ENCODE peak calls at places on chromosomes 3 and 15, in four cellular contexts. One of them, this sample, is unnamed. For H3K4me1, the result is how much of the 10 kb centered on the place peaks cover.

GRCh38 chr15:48191574-48192225 is at the start of gene CTXN2:
- DNase-seq in CD8-positive, alpha-beta memory T cell: no peak
- DNase-seq in hepatocyte: peak
- DNase-seq in neural progenitor cell: peak
- DNase-seq in this sample: no peak

GRCh38 chr3:112116777-112117186 is 16.3 kb downstream of the GCSAM start:
- DNase-seq in CD8-positive, alpha-beta memory T cell: no peak
- DNase-seq in neural progenitor cell: peak
- DNase-seq in hepatocyte: no peak
- DNase-seq in this sample: no peak

GRCh38 chr3:28699283-28699682 is 350.7 kb upstream of the AZI2 start:
- DNase-seq in neural progenitor cell: no peak
- DNase-seq in hepatocyte: peak
- DNase-seq in CD8-positive, alpha-beta memory T cell: no peak
- DNase-seq in this sample: no peak

GRCh38 chr3:71579934-71580318 is 3.6 kb downstream of the FOXP1 start:
- DNase-seq in CD8-positive, alpha-beta memory T cell: no peak
- DNase-seq in neural progenitor cell: peak
- DNase-seq in hepatocyte: peak
- DNase-seq in this sample: no peak

GRCh38 chr15:82371649-82372048 is 22.4 kb upstream of the GOLGA6L10 start:
- DNase-seq in hepatocyte: no peak
- DNase-seq in neural progenitor cell: no peak
- DNase-seq in CD8-positive, alpha-beta memory T cell: no peak
- DNase-seq in this sample: no peak

GRCh38 chr3:12345584-12346494 is 57.0 kb downstream of the PPARG start:
- DNase-seq in CD8-positive, alpha-beta memory T cell: no peak
- DNase-seq in hepatocyte: no peak
- DNase-seq in neural progenitor cell: no peak
- DNase-seq in this sample: no peak

GRCh38 chr3:61848885-61849284 is 287.5 kb downstream of the PTPRG start:
- DNase-seq in neural progenitor cell: no peak
- DNase-seq in CD8-positive, alpha-beta memory T cell: no peak
- DNase-seq in hepatocyte: no peak
- DNase-seq in this sample: no peak

GRCh38 chr3:73364517-73364916 is 260.2 kb downstream of the PDZRN3 start:
- DNase-seq in neural progenitor cell: no peak
- DNase-seq in hepatocyte: no peak
- DNase-seq in CD8-positive, alpha-beta memory T cell: no peak
- DNase-seq in this sample: no peak

GRCh38 chr3:58824285-58824684 is 157.7 kb upstream of the FAM3D start:
- DNase-seq in neural progenitor cell: peak
- DNase-seq in CD8-positive, alpha-beta memory T cell: no peak
- DNase-seq in hepatocyte: peak
- DNase-seq in this sample: no peak

GRCh38 chr15:100209204-100209603 is 132.6 kb downstream of the ADAMTS17 start:
- DNase-seq in CD8-positive, alpha-beta memory T cell: no peak
- DNase-seq in hepatocyte: no peak
- DNase-seq in neural progenitor cell: no peak
- DNase-seq in this sample: no peak

GRCh38 chr3:137998121-137998520 is 11.8 kb upstream of the CLDN18 start:
- DNase-seq in hepatocyte: no peak
- DNase-seq in CD8-positive, alpha-beta memory T cell: no peak
- DNase-seq in neural progenitor cell: no peak
- DNase-seq in this sample: no peak

GRCh38 chr3:2446146-2446545 is 347.5 kb downstream of the CNTN4 start:
- DNase-seq in hepatocyte: no peak
- DNase-seq in CD8-positive, alpha-beta memory T cell: no peak
- DNase-seq in neural progenitor cell: no peak
- DNase-seq in this sample: no peak

GRCh38 chr15:94033014-94033682 is 198.2 kb upstream of the MCTP2 start:
- DNase-seq in neural progenitor cell: no peak
- DNase-seq in CD8-positive, alpha-beta memory T cell: no peak
- DNase-seq in hepatocyte: no peak
- DNase-seq in this sample: no peak

GRCh38 chr3:52444860-52445793 is at the start of gene SEMA3G:
- DNase-seq in CD8-positive, alpha-beta memory T cell: peak
- DNase-seq in hepatocyte: peak
- DNase-seq in neural progenitor cell: peak
- DNase-seq in this sample: peak

GRCh38 chr3:195001261-195001660 is 269.7 kb downstream of the XXYLT1 start:
- DNase-seq in neural progenitor cell: no peak
- DNase-seq in hepatocyte: no peak
- DNase-seq in CD8-positive, alpha-beta memory T cell: no peak
- DNase-seq in this sample: no peak

GRCh38 chr3:121155023-121155422 is 247.0 kb downstream of the STXBP5L start:
- DNase-seq in CD8-positive, alpha-beta memory T cell: no peak
- DNase-seq in neural progenitor cell: no peak
- DNase-seq in hepatocyte: no peak
- DNase-seq in this sample: no peak

GRCh38 chr15:88218557-88219214 is 37.9 kb downstream of the NTRK3 start:
- DNase-seq in CD8-positive, alpha-beta memory T cell: no peak
- DNase-seq in hepatocyte: no peak
- DNase-seq in neural progenitor cell: no peak
- DNase-seq in this sample: no peak

GRCh38 chr3:111538687-111539086 is 3.3 kb upstream of the CD96 start:
- DNase-seq in CD8-positive, alpha-beta memory T cell: peak
- DNase-seq in neural progenitor cell: no peak
- DNase-seq in hepatocyte: no peak
- DNase-seq in this sample: no peak

GRCh38 chr15:28265334-28266019 is 56.5 kb downstream of the HERC2 start:
- DNase-seq in hepatocyte: no peak
- DNase-seq in CD8-positive, alpha-beta memory T cell: no peak
- DNase-seq in neural progenitor cell: no peak
- DNase-seq in this sample: no peak

GRCh38 chr3:37660782-37661181 is 200.9 kb upstream of the CTDSPL start:
- DNase-seq in hepatocyte: no peak
- DNase-seq in CD8-positive, alpha-beta memory T cell: no peak
- DNase-seq in neural progenitor cell: no peak
- DNase-seq in this sample: no peak

GRCh38 chr3:195696632-195697278 is 24.0 kb upstream of the MUC20 start:
- DNase-seq in CD8-positive, alpha-beta memory T cell: no peak
- DNase-seq in hepatocyte: no peak
- DNase-seq in neural progenitor cell: peak
- DNase-seq in this sample: no peak

GRCh38 chr3:45413172-45413765 is 24.9 kb downstream of the LARS2 start:
- DNase-seq in neural progenitor cell: no peak
- DNase-seq in CD8-positive, alpha-beta memory T cell: no peak
- DNase-seq in hepatocyte: no peak
- DNase-seq in this sample: no peak

DNA sequence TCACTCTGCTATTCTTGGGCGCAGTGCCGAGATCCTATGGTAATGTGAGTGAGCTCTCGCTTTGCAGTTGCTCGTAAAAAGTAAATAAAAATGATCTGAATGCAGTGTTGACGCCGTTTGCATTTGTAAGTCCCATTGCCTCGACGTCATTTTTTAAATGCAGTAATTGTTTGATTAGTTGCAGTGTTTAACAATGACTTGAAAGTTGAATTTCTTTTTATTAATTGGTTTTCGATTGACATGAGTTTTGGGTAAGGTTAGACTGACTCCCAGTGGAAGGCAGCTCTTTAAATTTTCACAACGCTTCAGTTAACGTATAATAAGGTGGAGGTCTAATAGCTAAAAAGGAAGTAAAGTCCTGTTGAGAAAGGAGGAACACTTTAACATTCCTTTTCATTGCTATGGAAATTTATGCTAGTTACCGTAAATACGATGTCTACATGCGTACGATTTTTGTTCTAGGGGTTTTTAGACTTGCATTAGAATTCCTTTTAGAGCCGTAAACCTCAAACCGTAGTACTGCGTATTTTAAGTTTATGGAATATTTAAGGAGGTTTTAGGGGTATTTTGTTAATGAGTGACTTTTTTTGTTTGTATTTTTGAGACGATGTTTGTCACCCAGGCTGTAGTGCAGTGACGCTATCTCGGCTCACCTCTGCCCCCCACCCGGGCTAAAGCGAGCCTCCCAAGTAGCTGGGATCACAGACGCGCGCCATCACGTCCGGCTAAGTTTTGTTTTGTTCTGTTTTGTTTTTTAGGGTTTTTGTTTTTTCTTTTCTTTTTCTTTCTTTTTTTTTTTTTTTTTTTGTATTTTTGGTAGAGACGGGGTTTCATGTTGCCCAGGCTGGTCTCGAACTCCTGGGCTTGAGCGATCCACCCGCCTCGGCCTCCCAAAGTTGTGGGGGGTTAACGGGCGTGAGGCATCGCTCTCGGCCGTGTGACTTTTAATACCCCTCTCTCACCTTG is 1.4 kb downstream of the MORF4L1 start:
- DNase-seq in neural progenitor cell: peak
- DNase-seq in hepatocyte: peak
- DNase-seq in CD8-positive, alpha-beta memory T cell: peak
- DNase-seq in this sample: no peak
- H3K4me1 ChIP-seq in neural progenitor cell: under half
- H3K4me1 ChIP-seq in hepatocyte: under half
- H3K4me1 ChIP-seq in CD8-positive, alpha-beta memory T cell: half or more
- H3K4me1 ChIP-seq in this sample: under half

GRCh38 chr3:35597490-35597889 is 41.8 kb upstream of the ARPP21 start:
- DNase-seq in CD8-positive, alpha-beta memory T cell: no peak
- DNase-seq in neural progenitor cell: no peak
- DNase-seq in hepatocyte: peak
- DNase-seq in this sample: no peak

GRCh38 chr3:35596611-35597010 is 42.7 kb upstream of the ARPP21 start:
- DNase-seq in hepatocyte: no peak
- DNase-seq in neural progenitor cell: peak
- DNase-seq in CD8-positive, alpha-beta memory T cell: no peak
- DNase-seq in this sample: no peak

GRCh38 chr3:35598804-35599203 is 40.5 kb upstream of the ARPP21 start:
- DNase-seq in CD8-positive, alpha-beta memory T cell: no peak
- DNase-seq in hepatocyte: no peak
- DNase-seq in neural progenitor cell: no peak
- DNase-seq in this sample: no peak

DNA sequence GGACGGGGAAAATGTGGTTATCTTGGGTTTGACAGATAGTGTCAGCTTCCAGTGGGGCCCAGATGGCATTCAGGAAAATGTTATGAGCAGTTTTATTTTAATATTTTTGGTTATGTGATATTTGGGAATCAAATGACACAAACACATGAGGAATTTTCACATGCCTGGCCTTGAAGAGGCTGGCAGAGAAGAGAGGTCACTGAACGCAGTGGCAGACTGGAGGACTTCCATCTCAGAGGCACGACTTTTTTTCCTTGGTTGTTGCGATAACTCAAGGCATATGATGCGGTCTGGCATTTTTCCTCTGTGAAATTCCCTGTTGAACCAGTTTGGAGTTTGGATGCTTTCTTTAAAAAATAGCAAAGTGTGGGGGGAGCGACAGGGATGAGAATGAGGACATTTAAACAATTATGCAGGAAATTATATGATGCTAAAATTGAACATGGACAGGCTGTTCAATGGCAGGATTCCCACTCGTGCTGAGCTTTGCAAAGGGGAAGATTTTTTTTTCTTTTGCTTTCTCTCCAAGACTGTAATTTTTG is 36.9 kb upstream of the ARPP21 start:
- DNase-seq in CD8-positive, alpha-beta memory T cell: no peak
- DNase-seq in neural progenitor cell: no peak
- DNase-seq in hepatocyte: no peak
- DNase-seq in this sample: no peak
- H3K4me1 ChIP-seq in CD8-positive, alpha-beta memory T cell: under half
- H3K4me1 ChIP-seq in neural progenitor cell: under half
- H3K4me1 ChIP-seq in hepatocyte: under half
- H3K4me1 ChIP-seq in this sample: under half

GRCh38 chr15:78872155-78872971 is at the start of gene MORF4L1:
- DNase-seq in hepatocyte: peak
- DNase-seq in neural progenitor cell: peak
- DNase-seq in CD8-positive, alpha-beta memory T cell: peak
- DNase-seq in this sample: peak

GRCh38 chr15:78866824-78867223 is 5.9 kb upstream of the MORF4L1 start:
- DNase-seq in neural progenitor cell: no peak
- DNase-seq in hepatocyte: no peak
- DNase-seq in CD8-positive, alpha-beta memory T cell: no peak
- DNase-seq in this sample: no peak

GRCh38 chr15:78872972-78873795 is 494 bp downstream of the MORF4L1 start:
- DNase-seq in neural progenitor cell: peak
- DNase-seq in hepatocyte: peak
- DNase-seq in CD8-positive, alpha-beta memory T cell: peak
- DNase-seq in this sample: peak

GRCh38 chr15:78868366-78868765 is 4.3 kb upstream of the MORF4L1 start:
- DNase-seq in CD8-positive, alpha-beta memory T cell: no peak
- DNase-seq in neural progenitor cell: no peak
- DNase-seq in hepatocyte: no peak
- DNase-seq in this sample: no peak
- H3K4me1 ChIP-seq in CD8-positive, alpha-beta memory T cell: under half
- H3K4me1 ChIP-seq in neural progenitor cell: under half
- H3K4me1 ChIP-seq in hepatocyte: under half
- H3K4me1 ChIP-seq in this sample: under half

GRCh38 chr3:134314588-134315285 is 59.5 kb downstream of the AMOTL2 start:
- DNase-seq in hepatocyte: no peak
- DNase-seq in neural progenitor cell: no peak
- DNase-seq in CD8-positive, alpha-beta memory T cell: no peak
- DNase-seq in this sample: no peak
- H3K4me1 ChIP-seq in hepatocyte: under half
- H3K4me1 ChIP-seq in neural progenitor cell: under half
- H3K4me1 ChIP-seq in CD8-positive, alpha-beta memory T cell: under half
- H3K4me1 ChIP-seq in this sample: under half

DNA sequence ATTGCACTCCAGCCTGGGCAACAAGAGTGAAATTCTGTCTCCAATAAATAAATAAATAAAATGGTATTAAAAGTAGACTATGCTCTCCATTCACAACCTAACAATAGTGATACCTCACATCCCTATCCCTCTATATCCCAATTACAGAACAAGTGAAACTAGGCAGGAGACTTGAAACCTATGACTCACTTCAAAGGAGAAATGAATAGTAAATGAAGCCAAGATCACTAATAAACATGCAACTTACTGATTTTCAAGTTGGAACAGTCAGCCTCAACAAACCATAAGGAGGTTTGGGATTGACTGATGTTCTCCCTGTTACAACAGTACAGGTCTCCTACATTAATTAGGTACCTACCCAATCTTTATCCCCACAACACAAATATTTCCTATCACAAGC is 103.4 kb downstream of the GSK3B start:
- DNase-seq in CD8-positive, alpha-beta memory T cell: no peak
- DNase-seq in hepatocyte: no peak
- DNase-seq in neural progenitor cell: no peak
- DNase-seq in this sample: no peak
- H3K4me1 ChIP-seq in CD8-positive, alpha-beta memory T cell: under half
- H3K4me1 ChIP-seq in hepatocyte: under half
- H3K4me1 ChIP-seq in neural progenitor cell: under half
- H3K4me1 ChIP-seq in this sample: under half

This sample was measured in thoracic aorta.